ENCODE peak calls at places on chromosome 16, in eight cellular contexts. One of them, this sample, is unnamed.

GRCh38 chr16:14492614-14493013 is 137.4 kb downstream of the PARN start:
- DNase-seq in brain microvascular endothelial cell: no peak
- DNase-seq in progenitor cell of endocrine pancreas: no peak
- DNase-seq in foreskin fibroblast: no peak
- DNase-seq in tibial artery: no peak
- DNase-seq in PC-3: no peak
- DNase-seq in A549: no peak
- DNase-seq in RWPE1: no peak
- DNase-seq in this sample: no peak

GRCh38 chr16:77213542-77214108 is 14.4 kb downstream of the SYCE1L start:
- DNase-seq in brain microvascular endothelial cell: peak; percentile 83
- DNase-seq in progenitor cell of endocrine pancreas: no peak
- DNase-seq in foreskin fibroblast: peak; percentile 76
- DNase-seq in tibial artery: no peak
- DNase-seq in PC-3: peak; percentile 96
- DNase-seq in A549: peak; percentile 93
- DNase-seq in RWPE1: peak; percentile 91
- DNase-seq in this sample: no peak

GRCh38 chr16:31696968-31697743 is 169.5 kb downstream of the AHSP start:
- DNase-seq in brain microvascular endothelial cell: peak; percentile 24
- DNase-seq in progenitor cell of endocrine pancreas: no peak
- DNase-seq in foreskin fibroblast: peak; percentile 26
- DNase-seq in tibial artery: no peak
- DNase-seq in PC-3: peak; percentile 56
- DNase-seq in A549: peak; percentile 42
- DNase-seq in RWPE1: peak; percentile 52
- DNase-seq in this sample: no peak

GRCh38 chr16:81446318-81447275 is 2.0 kb downstream of the CMIP start:
- DNase-seq in brain microvascular endothelial cell: no peak
- DNase-seq in progenitor cell of endocrine pancreas: no peak
- DNase-seq in foreskin fibroblast: peak; percentile 49
- DNase-seq in tibial artery: no peak
- DNase-seq in PC-3: peak; percentile 83
- DNase-seq in A549: peak; percentile 82
- DNase-seq in RWPE1: peak; percentile 68
- DNase-seq in this sample: no peak

GRCh38 chr16:86651823-86652222 is 73.5 kb downstream of the FOXL1 start:
- DNase-seq in brain microvascular endothelial cell: no peak
- DNase-seq in progenitor cell of endocrine pancreas: no peak
- DNase-seq in foreskin fibroblast: no peak
- DNase-seq in tibial artery: no peak
- DNase-seq in PC-3: no peak
- DNase-seq in A549: no peak
- DNase-seq in RWPE1: no peak
- DNase-seq in this sample: no peak

GRCh38 chr16:52050418-52050817 is 496.5 kb downstream of the TOX3 start:
- DNase-seq in brain microvascular endothelial cell: peak; percentile 43
- DNase-seq in progenitor cell of endocrine pancreas: no peak
- DNase-seq in foreskin fibroblast: no peak
- DNase-seq in tibial artery: no peak
- DNase-seq in PC-3: no peak
- DNase-seq in A549: no peak
- DNase-seq in RWPE1: peak; percentile 34
- DNase-seq in this sample: no peak

GRCh38 chr16:74984194-74984669 is 691 bp downstream of the WDR59 start:
- DNase-seq in brain microvascular endothelial cell: peak; percentile 4
- DNase-seq in progenitor cell of endocrine pancreas: peak; percentile 17
- DNase-seq in foreskin fibroblast: no peak
- DNase-seq in tibial artery: no peak
- DNase-seq in PC-3: peak; percentile 5
- DNase-seq in A549: peak; percentile 54
- DNase-seq in RWPE1: peak; percentile 4
- DNase-seq in this sample: no peak

GRCh38 chr16:24939738-24940137 is 75.4 kb downstream of the ARHGAP17 start:
- DNase-seq in brain microvascular endothelial cell: no peak
- DNase-seq in progenitor cell of endocrine pancreas: no peak
- DNase-seq in foreskin fibroblast: no peak
- DNase-seq in tibial artery: no peak
- DNase-seq in PC-3: no peak
- DNase-seq in A549: no peak
- DNase-seq in RWPE1: no peak
- DNase-seq in this sample: no peak

GRCh38 chr16:88066680-88067529 is 115.7 kb downstream of the BANP start:
- DNase-seq in brain microvascular endothelial cell: no peak
- DNase-seq in progenitor cell of endocrine pancreas: no peak
- DNase-seq in foreskin fibroblast: no peak
- DNase-seq in tibial artery: no peak
- DNase-seq in PC-3: no peak
- DNase-seq in A549: no peak
- DNase-seq in RWPE1: no peak
- DNase-seq in this sample: no peak

GRCh38 chr16:88975511-88976061 is 1.4 kb downstream of the CBFA2T3 start:
- DNase-seq in brain microvascular endothelial cell: no peak
- DNase-seq in progenitor cell of endocrine pancreas: no peak
- DNase-seq in foreskin fibroblast: no peak
- DNase-seq in tibial artery: no peak
- DNase-seq in PC-3: no peak
- DNase-seq in A549: no peak
- DNase-seq in RWPE1: no peak
- DNase-seq in this sample: no peak

GRCh38 chr16:11313493-11314308 is 31.6 kb upstream of the RMI2 start:
- DNase-seq in brain microvascular endothelial cell: no peak
- DNase-seq in progenitor cell of endocrine pancreas: no peak
- DNase-seq in foreskin fibroblast: no peak
- DNase-seq in tibial artery: no peak
- DNase-seq in PC-3: no peak
- DNase-seq in A549: no peak
- DNase-seq in RWPE1: no peak
- DNase-seq in this sample: no peak

GRCh38 chr16:11315499-11315898 is 29.8 kb upstream of the RMI2 start:
- DNase-seq in brain microvascular endothelial cell: peak; percentile 45
- DNase-seq in progenitor cell of endocrine pancreas: no peak
- DNase-seq in foreskin fibroblast: no peak
- DNase-seq in tibial artery: no peak
- DNase-seq in PC-3: peak; percentile 12
- DNase-seq in A549: peak; percentile 38
- DNase-seq in RWPE1: no peak
- DNase-seq in this sample: no peak

GRCh38 chr16:11316331-11317015 is 28.8 kb upstream of the RMI2 start:
- DNase-seq in brain microvascular endothelial cell: no peak
- DNase-seq in progenitor cell of endocrine pancreas: no peak
- DNase-seq in foreskin fibroblast: no peak
- DNase-seq in tibial artery: no peak
- DNase-seq in PC-3: no peak
- DNase-seq in A549: no peak
- DNase-seq in RWPE1: no peak
- DNase-seq in this sample: no peak

GRCh38 chr16:11312718-11313492 is 31.8 kb upstream of the PRM1 start:
- DNase-seq in brain microvascular endothelial cell: peak; percentile 23
- DNase-seq in progenitor cell of endocrine pancreas: no peak
- DNase-seq in foreskin fibroblast: no peak
- DNase-seq in tibial artery: no peak
- DNase-seq in PC-3: peak; percentile 36
- DNase-seq in A549: peak; percentile 31
- DNase-seq in RWPE1: peak; percentile 44
- DNase-seq in this sample: peak; percentile 37

DNA sequence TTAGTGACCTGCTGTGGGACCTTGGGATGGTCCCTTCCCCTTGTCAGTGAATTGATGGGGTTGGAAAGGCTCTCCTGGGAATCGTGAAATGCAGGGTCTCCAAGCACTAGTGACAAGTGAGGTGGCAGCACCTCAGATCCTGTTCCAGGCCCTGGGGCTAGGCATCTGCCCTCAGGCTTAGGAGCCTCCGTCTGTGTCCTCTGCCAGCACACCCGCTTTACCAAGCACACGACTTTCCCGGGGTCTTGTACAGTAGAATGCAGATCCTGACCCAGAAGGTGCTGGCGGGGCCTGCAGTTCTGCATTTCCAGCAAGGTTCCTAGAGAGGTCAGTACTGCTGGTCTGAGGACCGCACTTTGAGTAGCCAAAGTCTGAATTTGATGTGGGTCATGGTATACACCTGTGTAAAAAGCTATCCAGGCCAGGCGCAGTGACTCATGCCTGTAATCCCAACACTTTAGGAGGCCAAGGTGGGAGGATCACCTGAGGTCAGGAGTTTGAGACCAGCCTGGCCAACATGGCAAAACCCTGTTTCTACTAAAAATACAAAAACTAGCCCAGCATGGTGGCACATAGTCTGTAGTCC is 30.9 kb upstream of the RMI2 start:
- DNase-seq in brain microvascular endothelial cell: no peak
- DNase-seq in progenitor cell of endocrine pancreas: no peak
- DNase-seq in foreskin fibroblast: no peak
- DNase-seq in tibial artery: no peak
- DNase-seq in PC-3: no peak
- DNase-seq in A549: no peak
- DNase-seq in RWPE1: no peak
- DNase-seq in this sample: no peak
- TF ChIP-seq CTCF in brain microvascular endothelial cell: no peak
- TF ChIP-seq CTCF in progenitor cell of endocrine pancreas: no peak
- TF ChIP-seq CTCF in foreskin fibroblast: no peak
- TF ChIP-seq CTCF in tibial artery: no peak
- TF ChIP-seq CTCF in PC-3: no peak
- TF ChIP-seq CTCF in A549: no peak
- TF ChIP-seq CTCF in RWPE1: no peak
- TF ChIP-seq CTCF in this sample: no peak

GRCh38 chr16:83393196-83393981 is 414.4 kb upstream of the HSBP1 start:
- DNase-seq in brain microvascular endothelial cell: peak; percentile 50
- DNase-seq in progenitor cell of endocrine pancreas: no peak
- DNase-seq in foreskin fibroblast: peak; percentile 19
- DNase-seq in tibial artery: peak; percentile 77
- DNase-seq in PC-3: peak; percentile 5
- DNase-seq in A549: no peak
- DNase-seq in RWPE1: no peak
- DNase-seq in this sample: no peak
- TF ChIP-seq CTCF in brain microvascular endothelial cell: peak; percentile 55
- TF ChIP-seq CTCF in progenitor cell of endocrine pancreas: peak; percentile 21
- TF ChIP-seq CTCF in foreskin fibroblast: no peak
- TF ChIP-seq CTCF in tibial artery: no peak
- TF ChIP-seq CTCF in PC-3: peak; percentile 18
- TF ChIP-seq CTCF in A549: no peak
- TF ChIP-seq CTCF in RWPE1: no peak
- TF ChIP-seq CTCF in this sample: no peak

DNA sequence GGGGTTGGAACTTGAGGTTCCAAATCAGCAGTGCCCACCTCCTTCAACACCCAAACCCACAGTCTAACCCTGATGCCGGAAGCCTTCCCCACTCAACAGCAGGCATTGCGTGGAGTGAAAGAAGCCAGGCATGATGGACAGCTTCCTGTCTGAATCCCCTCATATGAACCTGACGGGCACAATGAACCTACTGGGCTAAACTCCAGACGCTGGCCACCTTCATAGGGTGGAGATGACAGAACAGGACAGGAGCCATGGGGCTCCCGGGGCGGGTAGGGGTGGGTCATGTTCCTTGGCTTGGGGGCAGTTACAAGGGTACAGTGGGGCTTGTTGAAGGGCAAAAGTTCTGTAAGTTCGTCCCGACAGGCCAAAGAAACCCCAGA is 460 bp upstream of the HSBP1 start:
- DNase-seq in brain microvascular endothelial cell: no peak
- DNase-seq in progenitor cell of endocrine pancreas: no peak
- DNase-seq in foreskin fibroblast: no peak
- DNase-seq in tibial artery: no peak
- DNase-seq in PC-3: no peak
- DNase-seq in A549: no peak
- DNase-seq in RWPE1: no peak
- DNase-seq in this sample: no peak
- TF ChIP-seq CTCF in brain microvascular endothelial cell: no peak
- TF ChIP-seq CTCF in progenitor cell of endocrine pancreas: no peak
- TF ChIP-seq CTCF in foreskin fibroblast: no peak
- TF ChIP-seq CTCF in tibial artery: no peak
- TF ChIP-seq CTCF in PC-3: no peak
- TF ChIP-seq CTCF in A549: no peak
- TF ChIP-seq CTCF in RWPE1: no peak
- TF ChIP-seq CTCF in this sample: no peak

DNA sequence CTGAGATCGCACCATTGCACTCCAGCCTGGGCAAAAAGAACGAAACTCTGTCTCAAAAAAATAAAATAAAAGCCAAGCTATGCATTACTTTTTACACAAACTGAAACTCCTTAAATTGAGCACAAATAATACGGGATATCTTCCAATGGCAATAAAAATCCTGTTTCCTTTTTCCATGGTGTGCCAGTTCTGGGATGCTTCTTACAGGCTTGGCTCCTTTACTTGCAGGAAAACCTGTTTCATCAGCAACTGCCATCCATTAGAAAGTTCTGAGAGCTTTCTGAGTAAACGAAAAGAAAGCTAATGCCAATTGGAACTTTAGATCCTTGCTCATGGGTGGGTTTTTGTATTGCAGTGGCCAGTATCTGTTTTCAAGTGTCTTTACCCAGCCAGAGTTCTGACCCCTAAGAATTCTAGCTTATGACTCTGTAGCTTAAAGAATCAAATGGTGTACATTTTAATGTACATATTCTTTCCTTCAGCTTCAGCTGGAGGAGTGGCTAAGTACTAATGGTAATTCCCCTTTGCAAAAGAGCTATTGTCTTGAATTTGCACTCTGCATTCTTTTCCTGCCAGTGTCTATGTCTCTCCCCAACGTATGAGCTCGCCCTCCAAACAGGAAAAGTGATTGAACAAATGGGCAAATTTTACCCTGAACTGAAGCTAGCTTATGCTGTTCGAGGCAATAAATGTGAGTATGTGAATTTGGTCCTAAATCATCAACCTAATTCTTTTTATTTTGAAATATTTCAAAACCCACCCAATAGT is 21.5 kb upstream of the DDX19A start:
- DNase-seq in brain microvascular endothelial cell: no peak
- DNase-seq in progenitor cell of endocrine pancreas: no peak
- DNase-seq in foreskin fibroblast: no peak
- DNase-seq in tibial artery: no peak
- DNase-seq in PC-3: no peak
- DNase-seq in A549: no peak
- DNase-seq in RWPE1: no peak
- DNase-seq in this sample: no peak
- TF ChIP-seq CTCF in brain microvascular endothelial cell: no peak
- TF ChIP-seq CTCF in progenitor cell of endocrine pancreas: no peak
- TF ChIP-seq CTCF in foreskin fibroblast: no peak
- TF ChIP-seq CTCF in tibial artery: no peak
- TF ChIP-seq CTCF in PC-3: no peak
- TF ChIP-seq CTCF in A549: no peak
- TF ChIP-seq CTCF in RWPE1: no peak
- TF ChIP-seq CTCF in this sample: no peak

This sample was measured in AG09319.